ENCODE peak calls at places on chromosome 4, in six cellular contexts. One of them, this sample, is unnamed.

GRCh38 chr4:98482847-98483806 is 175.3 kb downstream of the TSPAN5 start:
- DNase-seq in OCI-LY7: no peak
- DNase-seq in MM.1S: no peak
- DNase-seq in cardiac muscle cell: no peak
- DNase-seq in A549: peak; percentile 46
- DNase-seq in PC-9: peak; percentile 38
- DNase-seq in this sample: peak; percentile 74

GRCh38 chr4:48333587-48333986 is 7.7 kb upstream of the SLAIN2 start:
- DNase-seq in OCI-LY7: no peak
- DNase-seq in MM.1S: no peak
- DNase-seq in cardiac muscle cell: no peak
- DNase-seq in A549: no peak
- DNase-seq in PC-9: peak; percentile 39
- DNase-seq in this sample: no peak

GRCh38 chr4:130026185-130026584 is 930.2 kb downstream of the C4orf33 start:
- DNase-seq in OCI-LY7: peak; percentile 57
- DNase-seq in MM.1S: no peak
- DNase-seq in cardiac muscle cell: peak; percentile 7
- DNase-seq in A549: no peak
- DNase-seq in PC-9: no peak
- DNase-seq in this sample: no peak

GRCh38 chr4:116357758-116358157 is 727.6 kb downstream of the TRAM1L1 start:
- DNase-seq in OCI-LY7: peak; percentile 52
- DNase-seq in MM.1S: no peak
- DNase-seq in cardiac muscle cell: no peak
- DNase-seq in A549: no peak
- DNase-seq in PC-9: peak; percentile 40
- DNase-seq in this sample: no peak

GRCh38 chr4:2793578-2793919 is 664 bp downstream of the SH3BP2 start:
- DNase-seq in OCI-LY7: no peak
- DNase-seq in MM.1S: no peak
- DNase-seq in cardiac muscle cell: no peak
- DNase-seq in A549: no peak
- DNase-seq in PC-9: no peak
- DNase-seq in this sample: no peak

GRCh38 chr4:83082777-83083176 is 31.8 kb downstream of the PLAC8 start:
- DNase-seq in OCI-LY7: no peak
- DNase-seq in MM.1S: peak; percentile 11
- DNase-seq in cardiac muscle cell: no peak
- DNase-seq in A549: no peak
- DNase-seq in PC-9: peak; percentile 52
- DNase-seq in this sample: no peak

GRCh38 chr4:88659061-88659889 is 38.4 kb downstream of the NAP1L5 start:
- DNase-seq in OCI-LY7: peak; percentile 24
- DNase-seq in MM.1S: peak; percentile 51
- DNase-seq in cardiac muscle cell: peak; percentile 77
- DNase-seq in A549: peak; percentile 64
- DNase-seq in PC-9: peak; percentile 67
- DNase-seq in this sample: peak; percentile 55

GRCh38 chr4:83011779-83012630 is 1.4 kb upstream of the LIN54 start:
- DNase-seq in OCI-LY7: peak; percentile 45
- DNase-seq in MM.1S: peak; percentile 27
- DNase-seq in cardiac muscle cell: peak; percentile 59
- DNase-seq in A549: no peak
- DNase-seq in PC-9: peak; percentile 35
- DNase-seq in this sample: peak; percentile 41

GRCh38 chr4:1232661-1233621 is 16.0 kb downstream of the CTBP1 start:
- DNase-seq in OCI-LY7: no peak
- DNase-seq in MM.1S: no peak
- DNase-seq in cardiac muscle cell: no peak
- DNase-seq in A549: no peak
- DNase-seq in PC-9: no peak
- DNase-seq in this sample: no peak

GRCh38 chr4:42133006-42133405 is 19.4 kb downstream of the BEND4 start:
- DNase-seq in OCI-LY7: no peak
- DNase-seq in MM.1S: no peak
- DNase-seq in cardiac muscle cell: no peak
- DNase-seq in A549: no peak
- DNase-seq in PC-9: no peak
- DNase-seq in this sample: no peak

GRCh38 chr4:23835814-23836478 is 53.9 kb downstream of the PPARGC1A start:
- DNase-seq in OCI-LY7: no peak
- DNase-seq in MM.1S: no peak
- DNase-seq in cardiac muscle cell: no peak
- DNase-seq in A549: no peak
- DNase-seq in PC-9: no peak
- DNase-seq in this sample: no peak

GRCh38 chr4:78362310-78362709 is 189.3 kb upstream of the ANXA3 start:
- DNase-seq in OCI-LY7: no peak
- DNase-seq in MM.1S: no peak
- DNase-seq in cardiac muscle cell: no peak
- DNase-seq in A549: no peak
- DNase-seq in PC-9: no peak
- DNase-seq in this sample: no peak

DNA sequence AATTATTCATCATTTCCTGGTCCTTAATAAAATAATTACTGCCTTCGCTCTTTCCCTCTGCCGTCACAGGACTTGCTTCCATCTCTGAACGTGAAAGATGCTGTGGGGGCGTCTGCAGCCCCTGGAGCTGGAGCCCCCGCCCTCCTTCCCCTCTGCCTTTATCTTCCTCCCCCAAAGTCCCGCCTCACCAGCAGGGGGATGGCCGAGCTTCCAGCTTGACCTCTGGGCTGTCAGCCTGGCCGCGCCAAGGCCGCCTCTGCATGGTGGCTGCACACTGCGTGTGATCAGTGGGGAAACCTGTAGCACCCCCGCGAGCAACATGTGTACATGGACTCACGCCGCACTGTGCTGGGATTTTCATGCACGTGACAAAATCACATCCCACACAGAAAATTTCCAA is 26.4 kb upstream of the PSAPL1 start:
- DNase-seq in OCI-LY7: no peak
- DNase-seq in MM.1S: no peak
- DNase-seq in cardiac muscle cell: no peak
- DNase-seq in A549: no peak
- DNase-seq in PC-9: no peak
- DNase-seq in this sample: no peak
- TF ChIP-seq CTCF in OCI-LY7: no peak
- TF ChIP-seq CTCF in MM.1S: no peak
- TF ChIP-seq CTCF in cardiac muscle cell: peak; percentile 20
- TF ChIP-seq CTCF in A549: no peak
- TF ChIP-seq CTCF in PC-9: no peak
- TF ChIP-seq CTCF in this sample: no peak

GRCh38 chr4:138761638-138762205 is 253.9 kb upstream of the NOCT start:
- DNase-seq in OCI-LY7: no peak
- DNase-seq in MM.1S: no peak
- DNase-seq in cardiac muscle cell: no peak
- DNase-seq in A549: no peak
- DNase-seq in PC-9: no peak
- DNase-seq in this sample: no peak
- TF ChIP-seq CTCF in OCI-LY7: no peak
- TF ChIP-seq CTCF in MM.1S: no peak
- TF ChIP-seq CTCF in cardiac muscle cell: no peak
- TF ChIP-seq CTCF in A549: no peak
- TF ChIP-seq CTCF in PC-9: no peak
- TF ChIP-seq CTCF in this sample: no peak

GRCh38 chr4:32349026-32349425 is 1628.9 kb downstream of the PCDH7 start:
- DNase-seq in OCI-LY7: no peak
- DNase-seq in MM.1S: no peak
- DNase-seq in cardiac muscle cell: no peak
- DNase-seq in A549: no peak
- DNase-seq in PC-9: no peak
- DNase-seq in this sample: no peak
- TF ChIP-seq CTCF in OCI-LY7: no peak
- TF ChIP-seq CTCF in MM.1S: no peak
- TF ChIP-seq CTCF in cardiac muscle cell: no peak
- TF ChIP-seq CTCF in A549: no peak
- TF ChIP-seq CTCF in PC-9: no peak
- TF ChIP-seq CTCF in this sample: no peak

GRCh38 chr4:153989505-153989904 is 200.6 kb upstream of the SFRP2 start:
- DNase-seq in OCI-LY7: no peak
- DNase-seq in MM.1S: no peak
- DNase-seq in cardiac muscle cell: no peak
- DNase-seq in A549: no peak
- DNase-seq in PC-9: no peak
- DNase-seq in this sample: no peak

GRCh38 chr4:153988446-153988845 is 199.6 kb upstream of the SFRP2 start:
- DNase-seq in OCI-LY7: no peak
- DNase-seq in MM.1S: no peak
- DNase-seq in cardiac muscle cell: no peak
- DNase-seq in A549: no peak
- DNase-seq in PC-9: no peak
- DNase-seq in this sample: no peak

DNA sequence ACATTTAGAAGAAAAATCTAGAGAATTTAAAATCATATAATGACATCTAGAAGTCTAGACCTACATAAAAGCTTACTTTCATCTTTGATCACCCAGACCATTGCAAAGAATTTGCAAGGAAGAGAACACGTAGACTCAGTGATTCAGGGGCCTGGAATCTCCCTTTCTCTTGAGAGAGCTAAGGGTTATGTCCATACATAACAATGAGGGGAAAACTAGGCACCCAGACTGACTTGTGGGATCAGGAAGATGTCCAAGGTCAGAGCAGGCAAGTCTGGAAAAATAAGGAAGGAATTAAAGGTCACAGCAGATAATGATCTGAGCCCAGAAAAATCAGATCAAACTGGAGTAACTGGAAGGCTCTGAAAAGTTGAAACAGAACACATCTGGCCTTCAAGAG is 198.4 kb upstream of the SFRP2 start:
- DNase-seq in OCI-LY7: no peak
- DNase-seq in MM.1S: no peak
- DNase-seq in cardiac muscle cell: no peak
- DNase-seq in A549: no peak
- DNase-seq in PC-9: no peak
- DNase-seq in this sample: no peak
- TF ChIP-seq CTCF in OCI-LY7: no peak
- TF ChIP-seq CTCF in MM.1S: no peak
- TF ChIP-seq CTCF in cardiac muscle cell: no peak
- TF ChIP-seq CTCF in A549: no peak
- TF ChIP-seq CTCF in PC-9: no peak
- TF ChIP-seq CTCF in this sample: no peak